ENCODE peak calls at places on chromosome 4, in five cellular contexts. O, J, R, F and L are unnamed samples.

GRCh38 chr4:15717647-15718416 is 15.0 kb downstream of the BST1 start:
- DNase-seq in O (no peak), J (no peak), R (no peak), F (no peak), L (no peak)

GRCh38 chr4:3009422-3009821 is 46.1 kb downstream of the GRK4 start:
- DNase-seq in O (no peak), J (peak), R (no peak), F (peak), L (peak)

GRCh38 chr4:169029947-169030346 is 19.9 kb upstream of the CBR4 start:
- DNase-seq in O (no peak), J (no peak), R (no peak), F (no peak), L (no peak)

GRCh38 chr4:31366041-31366440 is 645.9 kb downstream of the PCDH7 start:
- DNase-seq in O (no peak), J (no peak), R (no peak), F (no peak), L (no peak)

GRCh38 chr4:123649644-123650356 is 253.2 kb downstream of the SPRY1 start:
- DNase-seq in O (no peak), J (no peak), R (no peak), F (peak), L (peak)

GRCh38 chr4:26953361-26953760 is 92.7 kb downstream of the STIM2 start:
- DNase-seq in O (no peak), J (no peak), R (no peak), F (no peak), L (no peak)

GRCh38 chr4:74123065-74123728 is 24.2 kb upstream of the CXCL2 start:
- DNase-seq in O (no peak), J (no peak), R (no peak), F (peak), L (no peak)

GRCh38 chr4:117796677-117797076 is 237.6 kb upstream of the NDST3 start:
- DNase-seq in O (no peak), J (no peak), R (no peak), F (no peak), L (no peak)

GRCh38 chr4:157128395-157128794 is 52.4 kb downstream of the GLRB start:
- DNase-seq in O (no peak), J (no peak), R (peak), F (no peak), L (peak)

GRCh38 chr4:54384563-54384962 is 155.5 kb downstream of the PDGFRA start:
- DNase-seq in O (no peak), J (no peak), R (no peak), F (peak), L (no peak)

GRCh38 chr4:68349361-68350360 is at the start of gene YTHDC1:
- DNase-seq in O (peak), J (peak), R (peak), F (peak), L (peak)

GRCh38 chr4:140078366-140078765 is 75.6 kb downstream of the MAML3 start:
- DNase-seq in O (no peak), J (no peak), R (no peak), F (no peak), L (no peak)

GRCh38 chr4:56211202-56211601 is 176.1 kb downstream of the AASDH start:
- DNase-seq in O (no peak), J (no peak), R (no peak), F (no peak), L (no peak)

GRCh38 chr4:113050837-113051236 is 1.4 kb downstream of the ANK2 start:
- DNase-seq in O (no peak), J (no peak), R (no peak), F (no peak), L (no peak)

GRCh38 chr4:94540476-94540875 is 88.7 kb downstream of the PDLIM5 start:
- DNase-seq in O (no peak), J (no peak), R (no peak), F (no peak), L (no peak)

GRCh38 chr4:159979953-159980352 is 877.1 kb downstream of the RAPGEF2 start:
- DNase-seq in O (no peak), J (no peak), R (no peak), F (no peak), L (no peak)

GRCh38 chr4:184514121-184514988 is 40.0 kb upstream of the IRF2 start:
- DNase-seq in O (peak), J (peak), R (peak), F (no peak), L (peak)

GRCh38 chr4:123616970-123617392 is 220.4 kb downstream of the SPRY1 start:
- DNase-seq in O (no peak), J (no peak), R (peak), F (no peak), L (no peak)

GRCh38 chr4:62023633-62024032 is 823.5 kb downstream of the ADGRL3 start:
- DNase-seq in O (no peak), J (no peak), R (no peak), F (no peak), L (no peak)

GRCh38 chr4:76562161-76562560 is 127.1 kb downstream of the SHROOM3 start:
- DNase-seq in O (no peak), J (no peak), R (no peak), F (no peak), L (no peak)

GRCh38 chr4:185893500-185893899 is 81.5 kb upstream of the SORBS2 start:
- DNase-seq in O (no peak), J (no peak), R (no peak), F (no peak), L (no peak)

GRCh38 chr4:45701616-45702015 is 422.2 kb downstream of the GABRG1 start:
- DNase-seq in O (no peak), J (no peak), R (no peak), F (no peak), L (no peak)

GRCh38 chr4:153269223-153269990 is 65.2 kb downstream of the TRIM2 start:
- DNase-seq in O (no peak), J (no peak), R (no peak), F (no peak), L (no peak)

GRCh38 chr4:172096771-172097170 is 283.6 kb downstream of the GALNTL6 start:
- DNase-seq in O (no peak), J (no peak), R (no peak), F (no peak), L (no peak)

GRCh38 chr4:2062808-2063524 is 3.8 kb downstream of the NAT8L start:
- DNase-seq in O (no peak), J (no peak), R (peak), F (no peak), L (no peak)

GRCh38 chr4:20368926-20369325 is 117.2 kb downstream of the SLIT2 start:
- DNase-seq in O (no peak), J (no peak), R (no peak), F (no peak), L (no peak)
- TF ChIP-seq REST in O (no peak), J (no peak), R (no peak), F (no peak), L (no peak)

DNA sequence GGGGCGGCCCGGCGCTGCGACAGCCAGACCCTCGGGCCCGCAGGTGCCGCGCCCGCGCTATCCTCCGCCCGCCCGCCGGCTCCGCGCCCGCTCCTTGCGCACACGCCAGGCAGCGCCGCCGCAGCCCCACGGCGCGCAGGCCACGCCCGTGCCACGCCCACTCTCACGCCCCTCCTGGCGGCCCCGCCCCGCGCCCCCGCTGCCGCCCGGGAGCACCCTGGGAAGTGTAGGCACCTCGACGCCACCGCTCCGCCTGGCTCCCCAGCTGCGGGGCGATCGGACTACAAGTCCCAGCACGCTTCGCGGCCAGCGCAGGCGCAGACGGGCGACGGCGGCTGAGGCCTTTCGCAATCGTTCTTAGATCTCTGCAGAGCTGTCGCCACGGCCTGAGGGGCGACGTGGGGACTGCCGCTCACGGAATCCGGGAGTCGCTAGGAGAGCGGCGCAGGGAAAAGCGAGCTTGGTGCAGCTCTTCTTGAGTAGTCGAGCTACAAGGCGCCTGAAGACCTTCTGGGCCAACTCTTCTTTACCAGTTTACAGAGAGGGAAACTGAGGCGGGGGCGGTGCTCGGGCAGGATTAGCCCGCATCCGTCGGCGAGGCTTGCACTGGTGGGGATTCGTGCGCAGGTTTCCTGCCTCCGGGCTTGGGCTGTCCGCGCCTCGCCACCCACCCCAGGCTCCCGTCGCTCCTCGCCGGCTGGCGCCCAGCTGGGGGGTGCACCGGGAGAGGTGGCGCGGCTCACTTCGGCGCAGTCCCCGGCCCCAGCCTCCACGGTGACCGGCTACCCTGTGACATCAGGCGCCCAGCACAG is at the start of gene ABLIM2:
- DNase-seq in O (peak), J (peak), R (peak), F (peak), L (peak)
- TF ChIP-seq EP300 in O (no peak), J (no peak), R (no peak), F (no peak), L (no peak)

GRCh38 chr4:36551697-36552214 is 270.3 kb downstream of the DTHD1 start:
- DNase-seq in O (peak), J (no peak), R (no peak), F (no peak), L (no peak)
- TF ChIP-seq REST in O (no peak), J (no peak), R (no peak), F (no peak), L (no peak)

DNA sequence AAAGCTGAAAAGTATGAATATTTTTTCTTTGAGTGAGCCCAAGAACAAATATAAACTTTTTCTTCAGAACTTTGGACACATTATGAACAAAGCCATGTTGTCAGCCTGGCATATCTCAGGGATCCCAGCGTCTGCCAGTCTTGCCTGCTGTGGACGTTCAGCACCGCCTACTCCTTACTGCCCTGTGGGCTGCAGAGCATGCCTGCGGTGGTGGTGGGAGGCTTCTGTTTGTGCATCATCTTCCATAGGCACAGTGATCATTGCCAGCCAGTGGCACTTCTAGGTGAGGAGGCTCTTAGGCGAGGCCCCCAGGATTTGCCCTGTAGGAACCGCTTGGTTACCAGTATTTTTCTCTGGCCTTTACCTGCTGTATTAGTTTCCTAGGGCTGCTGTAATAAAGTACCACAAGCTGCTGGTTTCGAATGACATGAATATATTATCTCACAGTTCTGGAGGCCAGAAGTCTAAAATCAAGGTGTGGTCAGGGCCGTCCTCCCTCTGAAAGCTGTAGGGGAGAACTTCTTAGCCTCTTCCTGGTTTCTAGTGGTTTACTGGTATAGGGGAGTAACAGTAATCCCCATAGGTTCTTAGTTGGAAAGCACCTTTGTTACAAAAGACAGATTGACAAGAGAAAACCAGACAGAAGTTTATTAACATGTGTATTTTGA is 15.4 kb downstream of the ANXA3 start:
- DNase-seq in O (peak), J (no peak), R (no peak), F (no peak), L (no peak)
- TF ChIP-seq EP300 in O (peak), J (no peak), R (no peak), F (no peak), L (no peak)

DNA sequence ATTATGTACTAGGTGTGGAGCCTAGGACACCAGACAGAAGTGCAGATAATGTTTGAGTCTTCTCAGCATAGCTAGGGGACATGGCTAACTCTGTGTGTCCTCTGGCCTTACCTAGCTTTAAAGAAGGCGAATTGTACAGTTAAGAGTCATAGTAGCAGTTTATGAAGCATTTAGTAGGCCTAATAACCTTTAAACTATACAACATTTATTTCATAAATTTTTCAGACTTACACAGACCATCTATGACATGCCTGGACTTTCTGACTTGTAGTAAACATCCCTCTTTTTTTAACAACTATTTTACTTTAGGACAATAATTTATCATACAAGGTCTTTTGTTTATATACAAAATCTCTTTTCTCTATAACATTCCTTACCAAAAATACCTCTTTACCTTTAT is 37.4 kb downstream of the ETNPPL start:
- DNase-seq in O (no peak), J (no peak), R (no peak), F (no peak), L (no peak)
- TF ChIP-seq REST in O (no peak), J (no peak), R (no peak), F (no peak), L (no peak)

GRCh38 chr4:19300213-19300612 is 951.5 kb upstream of the SLIT2 start:
- DNase-seq in O (no peak), J (no peak), R (no peak), F (no peak), L (no peak)
- TF ChIP-seq EP300 in O (no peak), J (no peak), R (peak), F (no peak), L (no peak)

DNA sequence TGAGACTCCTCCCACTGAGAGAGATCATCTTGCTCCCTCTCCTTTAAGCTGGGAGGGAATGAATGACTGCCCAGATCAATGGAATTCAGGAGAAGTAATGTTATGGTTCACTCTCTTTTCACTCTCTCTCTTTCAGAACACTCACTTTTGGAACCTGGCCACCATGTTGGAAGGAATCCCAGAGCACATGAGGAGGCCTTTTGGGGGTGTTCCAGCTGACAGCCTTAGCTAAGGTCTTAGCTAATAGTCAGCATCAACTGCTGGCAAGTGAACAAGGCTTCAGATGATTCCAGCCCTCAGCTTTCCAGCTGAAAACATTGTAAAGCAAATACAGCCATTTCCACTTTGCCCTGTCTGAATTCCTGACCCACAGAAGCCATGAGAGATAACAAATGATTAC is 124.0 kb upstream of the CLNK start:
- DNase-seq in O (no peak), J (no peak), R (no peak), F (no peak), L (no peak)
- TF ChIP-seq REST in O (no peak), J (no peak), R (no peak), F (no peak), L (no peak)